ENCODE peak calls at places on chromosome 20, in four cellular contexts. J, O, G and T are unnamed samples.

GRCh38 chr20:36847009-36847709 is 28.8 kb upstream of the TLDC2 start:
- DNase-seq in G (no peak), O (no peak), J (no peak), T (no peak)

GRCh38 chr20:16216227-16217210 is 356.7 kb downstream of the KIF16B start:
- DNase-seq in J (no peak), G (no peak), O (no peak), T (no peak)

GRCh38 chr20:22403860-22404608 is 180.3 kb downstream of the FOXA2 start:
- DNase-seq in G (no peak), O (peak; percentile 77), J (no peak), T (no peak)

GRCh38 chr20:40462600-40462999 is 226.4 kb downstream of the MAFB start:
- DNase-seq in O (no peak), J (no peak), G (no peak), T (no peak)

GRCh38 chr20:50601511-50602431 is 89.6 kb downstream of the RIPOR3 start:
- DNase-seq in G (peak; percentile 66), O (no peak), J (no peak), T (no peak)

GRCh38 chr20:18058661-18059467 is 1.1 kb upstream of the OVOL2 start:
- DNase-seq in J (no peak), O (no peak), G (no peak), T (peak; percentile 77)

GRCh38 chr20:49631074-49631716 is 63.3 kb upstream of the PTGIS start:
- DNase-seq in G (no peak), J (no peak), O (no peak), T (no peak)

GRCh38 chr20:38177201-38177600 is 12.1 kb upstream of the TGM2 start:
- DNase-seq in J (no peak), O (no peak), G (no peak), T (no peak)

GRCh38 chr20:25248501-25249172 is 752 bp downstream of the PYGB start:
- DNase-seq in J (no peak), G (peak; percentile 53), O (no peak), T (peak; percentile 51)

GRCh38 chr20:347640-348484 is 951 bp downstream of the NRSN2 start:
- DNase-seq in G (peak; percentile 98), O (peak; percentile 99), J (peak; percentile 64), T (peak; percentile 97)

GRCh38 chr20:43243672-43244269 is 54.1 kb upstream of the PTPRT start:
- DNase-seq in G (no peak), O (no peak), J (no peak), T (peak; percentile 38)

GRCh38 chr20:9516658-9516987 is 2.2 kb downstream of the LAMP5 start:
- DNase-seq in G (no peak), O (no peak), J (no peak), T (no peak)

GRCh38 chr20:63101781-63102719 is 95.3 kb upstream of the BHLHE23 start:
- DNase-seq in O (no peak), G (no peak), J (no peak), T (peak; percentile 40)

GRCh38 chr20:16064991-16065707 is 508.1 kb downstream of the KIF16B start:
- DNase-seq in O (peak; percentile 76), G (no peak), J (no peak), T (no peak)

GRCh38 chr20:61483336-61484067 is 231.4 kb downstream of the CDH4 start:
- DNase-seq in O (no peak), J (no peak), G (no peak), T (no peak)

GRCh38 chr20:61478611-61479305 is 226.7 kb downstream of the CDH4 start:
- DNase-seq in J (no peak), O (no peak), G (no peak), T (no peak)

GRCh38 chr20:61480158-61480825 is 228.2 kb downstream of the CDH4 start:
- DNase-seq in J (no peak), G (no peak), O (no peak), T (peak; percentile 52)

GRCh38 chr20:61482901-61483300 is 230.8 kb downstream of the CDH4 start:
- DNase-seq in O (no peak), J (no peak), G (no peak), T (no peak)

GRCh38 chr20:61482425-61482887 is 230.4 kb downstream of the CDH4 start:
- DNase-seq in G (peak; percentile 56), J (no peak), O (no peak), T (no peak)
- TF ChIP-seq ETV6 in G (no peak), J (no peak), O (no peak), T (no peak)

GRCh38 chr20:3543901-3544507 is 73.2 kb downstream of the ATRN start:
- DNase-seq in O (peak; percentile 78), G (no peak), J (no peak), T (no peak)
- TF ChIP-seq TCF7 in O (no peak), G (no peak), J (no peak), T (no peak)

GRCh38 chr20:2002365-2002764 is 8.5 kb upstream of the PDYN start:
- DNase-seq in O (no peak), G (no peak), J (no peak), T (no peak)

GRCh38 chr20:2004171-2004570 is 10.3 kb upstream of the PDYN start:
- DNase-seq in J (no peak), O (no peak), G (no peak), T (no peak)

GRCh38 chr20:2006452-2007381 is 12.9 kb upstream of the PDYN start:
- DNase-seq in O (peak; percentile 46), J (no peak), G (peak; percentile 69), T (peak; percentile 61)

GRCh38 chr20:2005359-2005758 is 11.5 kb upstream of the PDYN start:
- DNase-seq in G (no peak), O (no peak), J (no peak), T (no peak)

GRCh38 chr20:2005831-2006426 is 12.1 kb upstream of the PDYN start:
- DNase-seq in O (peak; percentile 78), G (peak; percentile 62), J (no peak), T (peak; percentile 90)
- TF ChIP-seq ETV6 in O (peak; percentile 98), G (no peak), J (no peak), T (peak; percentile 85)

GRCh38 chr20:57756921-57757320 is 47.1 kb upstream of the PMEPA1 start:
- DNase-seq in G (no peak), J (no peak), O (no peak), T (no peak)
- TF ChIP-seq TCF7 in G (no peak), J (no peak), O (no peak), T (no peak)